ENCODE peak calls at places on chromosomes 4 and X, in four cellular contexts. C is epithelial cell of esophagus, R is upper lobe of left lung, B is neuronal stem cell. Q is an unnamed sample.

GRCh38 chr4:182711211-182711610 is 206.0 kb downstream of the DCTD start:
- DNase-seq in C (no peak), R (no peak), B (no peak), Q (no peak)

GRCh38 chr4:151866266-151866918 is 105.6 kb upstream of the GATB start:
- DNase-seq in C (no peak), R (no peak), B (no peak), Q (no peak)

GRCh38 chrX:123267220-123267619 is 83.1 kb downstream of the GRIA3 start:
- DNase-seq in C (peak), R (no peak), B (no peak), Q (no peak)

GRCh38 chrX:129593137-129593536 is 53.1 kb downstream of the OCRL start:
- DNase-seq in C (peak), R (no peak), B (no peak), Q (no peak)

GRCh38 chr4:173917255-173917960 is 366.1 kb downstream of the FBXO8 start:
- DNase-seq in C (peak), R (no peak), B (no peak), Q (no peak)

GRCh38 chr4:137707221-137707620 is 174.9 kb upstream of the PCDH18 start:
- DNase-seq in C (no peak), R (no peak), B (no peak), Q (no peak)

GRCh38 chr4:3287271-3287971 is 5.4 kb upstream of the RGS12 start:
- DNase-seq in C (no peak), R (no peak), B (no peak), Q (no peak)

GRCh38 chr4:5899396-5899795 is 6.5 kb upstream of the CRMP1 start:
- DNase-seq in C (no peak), R (no peak), B (no peak), Q (no peak)

GRCh38 chr4:173478136-173478860 is 51.7 kb downstream of the HAND2 start:
- DNase-seq in C (no peak), R (no peak), B (no peak), Q (no peak)

GRCh38 chr4:69828828-69829227 is 31.1 kb downstream of the SULT1E1 start:
- DNase-seq in C (no peak), R (no peak), B (no peak), Q (no peak)

GRCh38 chr4:98828801-98829200 is 100.1 kb downstream of the EIF4E start:
- DNase-seq in C (peak), R (no peak), B (no peak), Q (no peak)

GRCh38 chr4:148651991-148652390 is 209.8 kb upstream of the NR3C2 start:
- DNase-seq in C (no peak), R (no peak), B (no peak), Q (no peak)

GRCh38 chrX:39335447-39336235 is 534.4 kb downstream of the MID1IP1 start:
- DNase-seq in C (no peak), R (no peak), B (no peak), Q (no peak)

GRCh38 chr4:113945906-113946305 is 33.5 kb downstream of the ARSJ start:
- DNase-seq in C (no peak), R (no peak), B (no peak), Q (no peak)

GRCh38 chr4:113358784-113359183 is 309.3 kb downstream of the ANK2 start:
- DNase-seq in C (no peak), R (no peak), B (no peak), Q (no peak)

GRCh38 chr4:47383829-47384427 is 79.6 kb downstream of the COMMD8 start:
- DNase-seq in C (peak), R (no peak), B (peak), Q (no peak)

GRCh38 chrX:39896951-39897740 is 200.6 kb downstream of the BCOR start:
- DNase-seq in C (peak), R (peak), B (peak), Q (no peak)

GRCh38 chrX:110286126-110286525 is 31.8 kb downstream of the AMMECR1 start:
- DNase-seq in C (peak), R (no peak), B (no peak), Q (peak)

GRCh38 chr4:47598320-47598719 is 113.2 kb downstream of the ATP10D start:
- DNase-seq in C (peak), R (no peak), B (no peak), Q (no peak)

GRCh38 chr4:101264550-101264949 is 82.8 kb downstream of the PPP3CA start:
- DNase-seq in C (no peak), R (no peak), B (no peak), Q (no peak)

GRCh38 chrX:15343075-15343476 is 7.8 kb upstream of the PIGA start:
- DNase-seq in C (peak), R (peak), B (no peak), Q (no peak)

GRCh38 chr4:106851686-106852085 is 184.4 kb downstream of the DKK2 start:
- DNase-seq in C (no peak), R (no peak), B (no peak), Q (no peak)

GRCh38 chrX:49754238-49754857 is 58.6 kb upstream of the PAGE1 start:
- DNase-seq in C (peak), R (peak), B (peak), Q (peak)

GRCh38 chr4:25367877-25368276 is 9.2 kb upstream of the ANAPC4 start:
- DNase-seq in C (no peak), R (no peak), B (no peak), Q (no peak)
- H3K4me3 ChIP-seq in C (no peak), R (no peak), B (no peak), Q (no peak)

GRCh38 chr4:85369703-85370380 is 105.1 kb upstream of the ARHGAP24 start:
- DNase-seq in C (peak), R (no peak), B (no peak), Q (no peak)

GRCh38 chr4:85370400-85371032 is 104.4 kb upstream of the ARHGAP24 start:
- DNase-seq in C (peak), R (no peak), B (peak), Q (no peak)

GRCh38 chr4:85376285-85376684 is 98.7 kb upstream of the ARHGAP24 start:
- DNase-seq in C (no peak), R (no peak), B (no peak), Q (no peak)

GRCh38 chr4:85368932-85369331 is 106.0 kb upstream of the ARHGAP24 start:
- DNase-seq in C (no peak), R (no peak), B (no peak), Q (no peak)

DNA sequence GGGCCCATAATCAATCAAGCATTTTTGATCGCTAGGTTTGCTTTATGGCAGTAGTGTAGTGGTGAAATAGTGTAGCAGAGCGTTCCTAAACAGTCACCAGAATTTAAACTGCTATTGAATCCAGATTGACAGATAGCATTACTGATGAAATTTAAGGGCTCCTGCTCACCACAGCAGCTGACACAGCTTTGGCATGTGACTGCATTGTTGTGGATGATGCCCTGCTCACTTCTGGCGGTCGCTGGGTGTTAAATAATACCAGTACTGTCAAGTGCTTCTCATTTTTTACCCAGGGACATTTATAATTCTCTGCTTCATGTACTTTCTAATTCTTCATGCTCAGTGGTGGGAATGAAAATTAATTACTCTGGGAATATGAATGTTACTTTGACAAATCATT is 102.0 kb upstream of the ARHGAP24 start:
- DNase-seq in C (no peak), R (no peak), B (no peak), Q (no peak)
- H3K4me3 ChIP-seq in C (no peak), R (no peak), B (no peak), Q (no peak)

GRCh38 chrX:66015906-66016689 is 23.8 kb downstream of the VSIG4 start:
- DNase-seq in C (no peak), R (no peak), B (no peak), Q (no peak)
- H3K4me3 ChIP-seq in C (no peak), R (peak), B (no peak), Q (no peak)

GRCh38 chrX:37958493-37959211 is 47.7 kb upstream of the SYTL5 start:
- DNase-seq in C (no peak), R (no peak), B (no peak), Q (no peak)
- H3K4me3 ChIP-seq in C (no peak), R (no peak), B (no peak), Q (no peak)

GRCh38 chrX:135094726-135095125 is 25.6 kb downstream of the ETDB start:
- DNase-seq in C (no peak), R (no peak), B (no peak), Q (no peak)

GRCh38 chrX:135095715-135096114 is 24.6 kb downstream of the ETDB start:
- DNase-seq in C (no peak), R (no peak), B (no peak), Q (no peak)

GRCh38 chrX:135099493-135099783 is 20.9 kb downstream of the ETDB start:
- DNase-seq in C (no peak), R (no peak), B (no peak), Q (no peak)
- H3K4me3 ChIP-seq in C (no peak), R (no peak), B (no peak), Q (no peak)

GRCh38 chr4:125445525-125445924 is 130.8 kb downstream of the FAT4 start:
- DNase-seq in C (no peak), R (no peak), B (no peak), Q (no peak)

GRCh38 chr4:125444166-125444565 is 129.4 kb downstream of the FAT4 start:
- DNase-seq in C (no peak), R (no peak), B (no peak), Q (no peak)

GRCh38 chr4:125440814-125441213 is 126.1 kb downstream of the FAT4 start:
- DNase-seq in C (no peak), R (no peak), B (no peak), Q (no peak)
- H3K4me3 ChIP-seq in C (no peak), R (no peak), B (no peak), Q (no peak)

Q was measured in sigmoid colon.